ENCODE peak calls at places on chromosomes 12 and 14, in six cellular contexts. V is mesothelial cell of epicardium; H is CD4-positive, alpha-beta T cell; A is HS-5; T is tibial nerve; S is ovary. K is an unnamed sample.

GRCh38 chr12:989051-989450 is 2.0 kb upstream of the ERC1 start:
- DNase-seq in H (no peak), S (no peak), T (no peak), A (no peak), V (no peak), K (no peak)

GRCh38 chr12:2618291-2618995 is 176.3 kb upstream of the FKBP4 start:
- DNase-seq in V (no peak), H (no peak), S (no peak), T (no peak), A (no peak), K (no peak)

GRCh38 chr12:51341259-51342007 is 5.0 kb downstream of the CELA1 start:
- DNase-seq in T (peak), A (peak), V (no peak), H (peak), S (peak), K (peak)

GRCh38 chr12:113515082-113515856 is 43.6 kb upstream of the LHX5 start:
- DNase-seq in H (no peak), A (no peak), T (no peak), S (no peak), V (no peak), K (no peak)

GRCh38 chr14:65356327-65356836 is 56.1 kb upstream of the FUT8 start:
- DNase-seq in A (peak), T (no peak), V (no peak), S (no peak), H (no peak), K (no peak)

GRCh38 chr12:66409195-66409871 is 107.0 kb downstream of the HELB start:
- DNase-seq in S (no peak), H (peak), V (no peak), A (peak), T (peak), K (peak)

GRCh38 chr12:12704593-12705230 is 8.7 kb upstream of the GPR19 start:
- DNase-seq in V (no peak), T (peak), S (peak), H (no peak), A (peak), K (no peak)

GRCh38 chr12:113097716-113098427 is 37.7 kb downstream of the RASAL1 start:
- DNase-seq in H (no peak), T (peak), A (no peak), V (no peak), S (no peak), K (no peak)

GRCh38 chr14:62443796-62444195 is 601.5 kb downstream of the KCNH5 start:
- DNase-seq in S (no peak), H (no peak), A (peak), V (no peak), T (no peak), K (no peak)

GRCh38 chr12:94500831-94501567 is 41.3 kb upstream of the CEP83 start:
- DNase-seq in S (no peak), A (no peak), T (no peak), V (no peak), H (no peak), K (no peak)

GRCh38 chr12:3792623-3793288 is 39.8 kb upstream of the CRACR2A start:
- DNase-seq in V (no peak), T (no peak), A (no peak), H (no peak), S (no peak), K (no peak)

GRCh38 chr12:76836633-76837032 is 42.2 kb downstream of the CSRP2 start:
- DNase-seq in V (no peak), S (no peak), A (no peak), H (no peak), T (no peak), K (no peak)

GRCh38 chr12:46400406-46400805 is 27.8 kb upstream of the SLC38A2 start:
- DNase-seq in V (no peak), H (no peak), S (no peak), A (peak), T (no peak), K (no peak)

GRCh38 chr14:56797569-56798446 is 12.5 kb downstream of the OTX2 start:
- DNase-seq in S (no peak), V (no peak), T (no peak), A (no peak), H (no peak), K (no peak)

GRCh38 chr12:82458101-82458500 is 99.8 kb downstream of the METTL25 start:
- DNase-seq in T (no peak), A (no peak), S (no peak), V (no peak), H (no peak), K (no peak)

GRCh38 chr12:123571343-123571813 is 13.0 kb upstream of the TMED2 start:
- DNase-seq in T (peak), V (no peak), H (no peak), A (no peak), S (peak), K (no peak)

GRCh38 chr12:108457006-108457733 is 57.9 kb upstream of the FICD start:
- DNase-seq in V (no peak), T (peak), S (no peak), H (no peak), A (no peak), K (peak)

GRCh38 chr14:97709552-97709951 is 912.4 kb downstream of the VRK1 start:
- DNase-seq in H (peak), V (no peak), A (no peak), S (no peak), T (no peak), K (no peak)

GRCh38 chr14:103623883-103624482 is 5.0 kb upstream of the KLC1 start:
- DNase-seq in S (no peak), A (no peak), T (no peak), H (no peak), V (no peak), K (peak)

GRCh38 chr12:115437061-115437567 is 753.1 kb upstream of the TBX3 start:
- DNase-seq in T (no peak), V (no peak), H (no peak), A (no peak), S (no peak), K (no peak)

GRCh38 chr12:55706840-55707671 is 648 bp downstream of the ITGA7 start:
- DNase-seq in V (no peak), T (no peak), A (no peak), S (no peak), H (no peak), K (no peak)

GRCh38 chr12:114499338-114499737 is 93.4 kb upstream of the TBX5 start:
- DNase-seq in V (no peak), A (no peak), S (no peak), H (no peak), T (no peak), K (no peak)

GRCh38 chr12:75257510-75257909 is 47.9 kb upstream of the KCNC2 start:
- DNase-seq in V (no peak), S (no peak), T (no peak), H (no peak), A (no peak), K (no peak)

GRCh38 chr12:8034802-8035201 is 2.3 kb downstream of the FOXJ2 start:
- DNase-seq in A (no peak), S (no peak), V (no peak), T (no peak), H (no peak), K (no peak)

GRCh38 chr12:41552507-41553047 is 364.5 kb downstream of the PDZRN4 start:
- DNase-seq in A (no peak), V (no peak), T (no peak), H (no peak), S (no peak), K (no peak)

GRCh38 chr14:41960316-41960715 is 353.6 kb downstream of the LRFN5 start:
- DNase-seq in S (no peak), A (no peak), T (no peak), V (no peak), H (no peak), K (no peak)

GRCh38 chr12:110320548-110320947 is 39.5 kb downstream of the ATP2A2 start:
- DNase-seq in H (no peak), V (no peak), S (no peak), A (no peak), T (no peak), K (no peak)

GRCh38 chr14:38339704-38340103 is 83.8 kb upstream of the CLEC14A start:
- DNase-seq in A (peak), V (no peak), T (no peak), S (no peak), H (no peak), K (no peak)

GRCh38 chr12:43858096-43858495 is 22.2 kb downstream of the TMEM117 start:
- DNase-seq in V (no peak), T (no peak), H (no peak), S (no peak), A (no peak), K (no peak)

GRCh38 chr12:54372113-54372806 is 8.0 kb upstream of the GPR84 start:
- DNase-seq in V (no peak), H (no peak), A (no peak), T (no peak), S (no peak), K (no peak)

GRCh38 chr14:20413785-20414117 is 450 bp upstream of the TEP1 start:
- DNase-seq in H (no peak), A (no peak), S (no peak), T (no peak), V (no peak), K (no peak)

K was measured in memory B cell.